ENCODE peak calls at places on chromosome 6, in four cellular contexts. One of them, this sample, is unnamed.
A peak's percentile ranks its signal among the peaks of the same experiment; 100 is the strongest.

GRCh38 chr6:41655706-41656668 is 17.7 kb downstream of the MDFI start:
- DNase-seq in left lung: no peak
- DNase-seq in GM23338: peak; percentile 34
- DNase-seq in esophagus muscularis mucosa: no peak
- DNase-seq in this sample: no peak

GRCh38 chr6:139270249-139270648 is 21.5 kb downstream of the TXLNB start:
- DNase-seq in left lung: no peak
- DNase-seq in GM23338: no peak
- DNase-seq in esophagus muscularis mucosa: no peak
- DNase-seq in this sample: no peak

GRCh38 chr6:134447423-134447822 is 129.5 kb upstream of the SGK1 start:
- DNase-seq in left lung: no peak
- DNase-seq in GM23338: no peak
- DNase-seq in esophagus muscularis mucosa: no peak
- DNase-seq in this sample: no peak

GRCh38 chr6:108117427-108118358 is 43.2 kb upstream of the OSTM1 start:
- DNase-seq in left lung: peak; percentile 57
- DNase-seq in GM23338: peak; percentile 88
- DNase-seq in esophagus muscularis mucosa: peak; percentile 89
- DNase-seq in this sample: peak; percentile 48

GRCh38 chr6:105280033-105280432 is 100.2 kb upstream of the POPDC3 start:
- DNase-seq in left lung: no peak
- DNase-seq in GM23338: no peak
- DNase-seq in esophagus muscularis mucosa: no peak
- DNase-seq in this sample: no peak

GRCh38 chr6:1607557-1608221 is 2.0 kb upstream of the FOXC1 start:
- DNase-seq in left lung: no peak
- DNase-seq in GM23338: peak; percentile 94
- DNase-seq in esophagus muscularis mucosa: no peak
- DNase-seq in this sample: no peak

GRCh38 chr6:14458669-14459266 is 341.2 kb downstream of the CD83 start:
- DNase-seq in left lung: no peak
- DNase-seq in GM23338: no peak
- DNase-seq in esophagus muscularis mucosa: no peak
- DNase-seq in this sample: no peak

GRCh38 chr6:4941782-4942672 is 61.8 kb downstream of the RPP40 start:
- DNase-seq in left lung: peak; percentile 49
- DNase-seq in GM23338: no peak
- DNase-seq in esophagus muscularis mucosa: no peak
- DNase-seq in this sample: no peak

GRCh38 chr6:31546962-31547726 is at the start of gene NFKBIL1:
- DNase-seq in left lung: peak; percentile 96
- DNase-seq in GM23338: peak; percentile 98
- DNase-seq in esophagus muscularis mucosa: peak; percentile 99
- DNase-seq in this sample: peak; percentile 85

GRCh38 chr6:104983296-104983695 is 26.4 kb downstream of the LIN28B start:
- DNase-seq in left lung: no peak
- DNase-seq in GM23338: no peak
- DNase-seq in esophagus muscularis mucosa: no peak
- DNase-seq in this sample: no peak

GRCh38 chr6:151692216-151692615 is 115.3 kb upstream of the ESR1 start:
- DNase-seq in left lung: no peak
- DNase-seq in GM23338: no peak
- DNase-seq in esophagus muscularis mucosa: no peak
- DNase-seq in this sample: no peak

GRCh38 chr6:7267521-7268091 is 45.4 kb downstream of the SSR1 start:
- DNase-seq in left lung: peak; percentile 76
- DNase-seq in GM23338: no peak
- DNase-seq in esophagus muscularis mucosa: no peak
- DNase-seq in this sample: no peak

GRCh38 chr6:18307006-18307405 is 42.7 kb upstream of the DEK start:
- DNase-seq in left lung: no peak
- DNase-seq in GM23338: peak; percentile 71
- DNase-seq in esophagus muscularis mucosa: no peak
- DNase-seq in this sample: no peak

GRCh38 chr6:135937126-135937525 is 85.6 kb downstream of the PDE7B start:
- DNase-seq in left lung: no peak
- DNase-seq in GM23338: no peak
- DNase-seq in esophagus muscularis mucosa: no peak
- DNase-seq in this sample: no peak

GRCh38 chr6:33589723-33590530 is 9.9 kb upstream of the BAK1 start:
- DNase-seq in left lung: peak; percentile 83
- DNase-seq in GM23338: peak; percentile 88
- DNase-seq in esophagus muscularis mucosa: no peak
- DNase-seq in this sample: peak; percentile 44

GRCh38 chr6:30824698-30825097 is 59.6 kb upstream of the DDR1 start:
- DNase-seq in left lung: no peak
- DNase-seq in GM23338: no peak
- DNase-seq in esophagus muscularis mucosa: no peak
- DNase-seq in this sample: no peak

GRCh38 chr6:2480267-2480966 is 235.0 kb upstream of the GMDS start:
- DNase-seq in left lung: no peak
- DNase-seq in GM23338: no peak
- DNase-seq in esophagus muscularis mucosa: no peak
- DNase-seq in this sample: no peak

GRCh38 chr6:10686901-10687300 is 7.5 kb downstream of the C6orf52 start:
- DNase-seq in left lung: no peak
- DNase-seq in GM23338: no peak
- DNase-seq in esophagus muscularis mucosa: no peak
- DNase-seq in this sample: no peak

GRCh38 chr6:121383478-121383877 is 49.2 kb upstream of the TBC1D32 start:
- DNase-seq in left lung: no peak
- DNase-seq in GM23338: no peak
- DNase-seq in esophagus muscularis mucosa: no peak
- DNase-seq in this sample: no peak

GRCh38 chr6:135095716-135096115 is 41.1 kb upstream of the HBS1L start:
- DNase-seq in left lung: no peak
- DNase-seq in GM23338: no peak
- DNase-seq in esophagus muscularis mucosa: no peak
- DNase-seq in this sample: no peak

GRCh38 chr6:130426078-130426726 is 60.4 kb downstream of the TMEM200A start:
- DNase-seq in left lung: no peak
- DNase-seq in GM23338: no peak
- DNase-seq in esophagus muscularis mucosa: no peak
- DNase-seq in this sample: no peak

GRCh38 chr6:63919556-63920110 is 284.0 kb downstream of the PHF3 start:
- DNase-seq in left lung: no peak
- DNase-seq in GM23338: no peak
- DNase-seq in esophagus muscularis mucosa: no peak
- DNase-seq in this sample: no peak

GRCh38 chr6:169370666-169371343 is 117.2 kb upstream of the THBS2 start:
- DNase-seq in left lung: no peak
- DNase-seq in GM23338: no peak
- DNase-seq in esophagus muscularis mucosa: no peak
- DNase-seq in this sample: no peak

GRCh38 chr6:137920331-137920730 is 53.3 kb downstream of the TNFAIP3 start:
- DNase-seq in left lung: no peak
- DNase-seq in GM23338: no peak
- DNase-seq in esophagus muscularis mucosa: no peak
- DNase-seq in this sample: no peak

GRCh38 chr6:86477510-86478166 is 459.7 kb upstream of the HTR1E start:
- DNase-seq in left lung: no peak
- DNase-seq in GM23338: peak; percentile 45
- DNase-seq in esophagus muscularis mucosa: no peak
- DNase-seq in this sample: no peak

GRCh38 chr6:83270971-83271714 is 78.0 kb downstream of the RWDD2A start:
- DNase-seq in left lung: no peak
- DNase-seq in GM23338: no peak
- DNase-seq in esophagus muscularis mucosa: no peak
- DNase-seq in this sample: no peak

GRCh38 chr6:75201901-75202672 is 3.8 kb downstream of the COL12A1 start:
- DNase-seq in left lung: peak; percentile 49
- DNase-seq in GM23338: peak; percentile 77
- DNase-seq in esophagus muscularis mucosa: no peak
- DNase-seq in this sample: no peak

GRCh38 chr6:163850874-163851273 is 436.4 kb downstream of the QKI start:
- DNase-seq in left lung: no peak
- DNase-seq in GM23338: no peak
- DNase-seq in esophagus muscularis mucosa: no peak
- DNase-seq in this sample: no peak

DNA sequence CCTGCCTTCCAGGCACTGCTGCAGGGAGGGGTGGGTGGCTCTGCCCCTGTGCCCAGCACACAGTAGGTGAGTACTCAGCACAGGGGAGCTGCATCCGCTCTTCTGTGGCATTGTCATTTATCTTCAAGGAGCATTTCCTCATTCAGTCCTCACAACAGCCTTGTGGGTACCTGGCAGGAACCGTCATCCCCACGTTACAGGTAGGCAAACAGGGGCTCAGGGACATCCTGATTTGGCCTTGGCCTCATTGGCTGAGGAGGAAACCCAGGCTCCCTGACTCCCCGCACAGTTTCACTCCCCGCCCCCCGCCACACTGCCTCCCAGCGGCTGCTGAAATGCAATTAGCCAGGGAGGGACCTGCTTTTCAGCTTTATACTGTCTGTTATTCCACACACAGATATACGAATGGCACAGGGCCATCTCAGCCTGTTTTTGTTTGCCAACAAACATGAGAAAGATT is 24.3 kb upstream of the PNPLA1 start:
- DNase-seq in left lung: no peak
- DNase-seq in GM23338: peak; percentile 77
- DNase-seq in esophagus muscularis mucosa: no peak
- DNase-seq in this sample: no peak
- TF ChIP-seq CTCF in left lung: no peak
- TF ChIP-seq CTCF in GM23338: peak; percentile 76
- TF ChIP-seq CTCF in esophagus muscularis mucosa: no peak
- TF ChIP-seq CTCF in this sample: no peak

GRCh38 chr6:44627091-44627878 is 239.8 kb downstream of the CDC5L start:
- DNase-seq in left lung: peak; percentile 62
- DNase-seq in GM23338: peak; percentile 66
- DNase-seq in esophagus muscularis mucosa: no peak
- DNase-seq in this sample: no peak
- TF ChIP-seq CTCF in left lung: no peak
- TF ChIP-seq CTCF in GM23338: peak; percentile 48
- TF ChIP-seq CTCF in esophagus muscularis mucosa: no peak
- TF ChIP-seq CTCF in this sample: no peak

GRCh38 chr6:116973992-116974391 is 97.0 kb downstream of the RFX6 start:
- DNase-seq in left lung: no peak
- DNase-seq in GM23338: no peak
- DNase-seq in esophagus muscularis mucosa: no peak
- DNase-seq in this sample: no peak

GRCh38 chr6:116966675-116967576 is 89.9 kb downstream of the RFX6 start:
- DNase-seq in left lung: no peak
- DNase-seq in GM23338: no peak
- DNase-seq in esophagus muscularis mucosa: no peak
- DNase-seq in this sample: no peak

GRCh38 chr6:116974526-116974925 is 97.5 kb downstream of the RFX6 start:
- DNase-seq in left lung: no peak
- DNase-seq in GM23338: no peak
- DNase-seq in esophagus muscularis mucosa: no peak
- DNase-seq in this sample: no peak

GRCh38 chr6:116971959-116972358 is 94.9 kb downstream of the RFX6 start:
- DNase-seq in left lung: no peak
- DNase-seq in GM23338: peak; percentile 68
- DNase-seq in esophagus muscularis mucosa: no peak
- DNase-seq in this sample: no peak

DNA sequence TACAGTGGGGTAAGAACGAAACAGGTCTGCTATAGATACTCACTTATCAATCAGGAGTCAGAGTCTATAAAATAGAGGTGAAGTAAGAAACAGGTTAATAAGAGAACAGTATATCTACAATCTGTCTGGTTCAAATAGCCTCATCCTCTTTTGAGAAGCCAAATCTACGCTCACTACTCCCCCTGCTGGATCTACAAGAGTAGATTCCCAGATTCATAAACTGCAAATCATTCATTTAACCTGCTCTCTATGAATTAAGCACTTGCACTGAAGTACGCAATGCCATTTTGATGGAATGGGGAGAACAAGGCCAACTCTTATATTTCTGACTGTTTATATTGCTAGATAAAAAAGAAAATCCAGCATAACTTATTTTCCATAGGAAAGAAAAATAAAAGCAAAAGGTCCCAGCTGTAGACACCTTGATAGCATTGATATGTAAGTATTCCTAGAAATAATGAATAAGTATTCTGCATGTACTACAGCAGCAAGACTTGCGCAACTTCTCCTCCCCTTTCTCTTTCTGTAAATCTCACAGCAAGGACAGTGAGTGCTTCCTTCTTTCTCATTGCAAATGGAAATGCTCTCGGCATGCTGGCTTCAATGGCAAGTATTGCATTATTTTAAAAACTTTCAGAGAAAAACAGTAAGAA is 92.3 kb downstream of the RFX6 start:
- DNase-seq in left lung: no peak
- DNase-seq in GM23338: peak; percentile 79
- DNase-seq in esophagus muscularis mucosa: no peak
- DNase-seq in this sample: no peak
- TF ChIP-seq CTCF in left lung: peak; percentile 47
- TF ChIP-seq CTCF in GM23338: peak; percentile 76
- TF ChIP-seq CTCF in esophagus muscularis mucosa: peak; percentile 31
- TF ChIP-seq CTCF in this sample: peak; percentile 52

GRCh38 chr6:70164556-70164955 is 138.3 kb downstream of the COL9A1 start:
- DNase-seq in left lung: no peak
- DNase-seq in GM23338: no peak
- DNase-seq in esophagus muscularis mucosa: no peak
- DNase-seq in this sample: no peak

GRCh38 chr6:70162972-70163371 is 139.9 kb downstream of the COL9A1 start:
- DNase-seq in left lung: no peak
- DNase-seq in GM23338: no peak
- DNase-seq in esophagus muscularis mucosa: no peak
- DNase-seq in this sample: no peak

GRCh38 chr6:70172252-70172651 is 130.6 kb downstream of the COL9A1 start:
- DNase-seq in left lung: no peak
- DNase-seq in GM23338: no peak
- DNase-seq in esophagus muscularis mucosa: no peak
- DNase-seq in this sample: no peak

GRCh38 chr6:70163795-70164194 is 139.1 kb downstream of the COL9A1 start:
- DNase-seq in left lung: no peak
- DNase-seq in GM23338: no peak
- DNase-seq in esophagus muscularis mucosa: no peak
- DNase-seq in this sample: no peak

DNA sequence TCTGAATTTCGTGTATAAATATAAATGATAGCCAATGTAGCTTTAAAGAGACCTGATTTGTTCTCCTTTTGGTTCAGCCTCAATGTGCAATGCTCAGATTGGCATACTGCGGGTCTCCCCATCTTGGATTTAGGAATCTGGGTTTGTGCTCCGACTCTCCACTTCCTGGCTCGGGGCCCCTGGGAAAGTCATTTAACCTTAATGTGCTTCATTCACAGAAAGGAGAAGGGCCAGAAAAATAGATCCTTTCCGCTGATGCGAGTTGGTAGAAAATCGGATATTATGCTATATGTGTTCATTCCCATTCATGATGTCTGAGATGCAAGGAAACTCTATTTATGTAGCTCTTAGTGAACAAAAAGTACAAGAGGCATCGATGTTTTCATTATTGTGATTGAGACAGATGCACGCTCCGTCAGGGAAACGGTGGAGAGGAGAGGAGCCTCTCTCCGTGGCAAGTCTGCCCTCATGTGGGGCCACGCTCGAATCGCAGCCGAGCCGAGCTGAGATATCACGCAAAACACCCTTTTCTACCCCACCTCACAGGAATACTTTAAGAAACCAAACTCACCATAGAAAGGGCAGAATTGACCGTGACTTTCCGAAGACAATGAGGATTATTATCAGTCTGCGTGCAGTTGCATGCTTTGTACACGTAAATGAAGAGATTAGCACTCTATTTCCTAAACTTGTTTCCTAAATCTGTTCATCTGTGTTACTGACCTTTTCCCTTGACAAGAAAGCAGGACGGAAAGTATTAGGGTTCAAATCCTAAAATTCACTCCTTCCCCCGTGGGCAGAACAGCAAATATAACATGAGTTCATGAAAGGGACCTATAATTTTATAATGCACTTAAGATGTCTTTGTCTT is 136.6 kb downstream of the COL9A1 start:
- DNase-seq in left lung: peak; percentile 42
- DNase-seq in GM23338: peak; percentile 75
- DNase-seq in esophagus muscularis mucosa: no peak
- DNase-seq in this sample: no peak
- TF ChIP-seq CTCF in left lung: peak; percentile 47
- TF ChIP-seq CTCF in GM23338: peak; percentile 93
- TF ChIP-seq CTCF in esophagus muscularis mucosa: peak; percentile 16
- TF ChIP-seq CTCF in this sample: no peak